ENCODE peak calls at places on chromosomes 16 and 17, in seven cellular contexts. One of them, this sample, is unnamed.

GRCh38 chr17:50661795-50662391 is 27.2 kb downstream of the ABCC3 start:
- DNase-seq in stimulated activated CD4-positive, alpha-beta T cell treated with anti-CD3 and anti-CD28 coated beads, Interleukin-1b, Interleukin-23, amount 100 ng/mL, for 1 hour: no peak
- DNase-seq in skeletal muscle cell: peak
- DNase-seq in NCI-H2081: no peak
- DNase-seq in iris pigment epithelial cell: peak
- DNase-seq in neural progenitor cell: no peak
- DNase-seq in D341Med: no peak
- DNase-seq in this sample: peak

GRCh38 chr17:70205386-70205785 is 36.1 kb downstream of the KCNJ2 start:
- DNase-seq in NCI-H2081: no peak
- DNase-seq in skeletal muscle cell: no peak
- DNase-seq in stimulated activated CD4-positive, alpha-beta T cell treated with anti-CD3 and anti-CD28 coated beads, Interleukin-1b, Interleukin-23, amount 100 ng/mL, for 1 hour: no peak
- DNase-seq in neural progenitor cell: no peak
- DNase-seq in iris pigment epithelial cell: no peak
- DNase-seq in D341Med: no peak
- DNase-seq in this sample: no peak

GRCh38 chr17:42817866-42818265 is 6.2 kb downstream of the BECN1 start:
- DNase-seq in neural progenitor cell: no peak
- DNase-seq in skeletal muscle cell: no peak
- DNase-seq in iris pigment epithelial cell: peak
- DNase-seq in stimulated activated CD4-positive, alpha-beta T cell treated with anti-CD3 and anti-CD28 coated beads, Interleukin-1b, Interleukin-23, amount 100 ng/mL, for 1 hour: no peak
- DNase-seq in NCI-H2081: no peak
- DNase-seq in D341Med: no peak
- DNase-seq in this sample: no peak

GRCh38 chr17:60387666-60388065 is 4.3 kb downstream of the USP32 start:
- DNase-seq in neural progenitor cell: no peak
- DNase-seq in NCI-H2081: no peak
- DNase-seq in skeletal muscle cell: no peak
- DNase-seq in stimulated activated CD4-positive, alpha-beta T cell treated with anti-CD3 and anti-CD28 coated beads, Interleukin-1b, Interleukin-23, amount 100 ng/mL, for 1 hour: no peak
- DNase-seq in D341Med: no peak
- DNase-seq in iris pigment epithelial cell: no peak
- DNase-seq in this sample: no peak

GRCh38 chr16:12584488-12585233 is 219.0 kb downstream of the CPPED1 start:
- DNase-seq in D341Med: no peak
- DNase-seq in neural progenitor cell: no peak
- DNase-seq in stimulated activated CD4-positive, alpha-beta T cell treated with anti-CD3 and anti-CD28 coated beads, Interleukin-1b, Interleukin-23, amount 100 ng/mL, for 1 hour: no peak
- DNase-seq in NCI-H2081: no peak
- DNase-seq in iris pigment epithelial cell: no peak
- DNase-seq in skeletal muscle cell: no peak
- DNase-seq in this sample: no peak

GRCh38 chr17:4956493-4957061 is 5.7 kb downstream of the ENO3 start:
- DNase-seq in skeletal muscle cell: no peak
- DNase-seq in NCI-H2081: no peak
- DNase-seq in stimulated activated CD4-positive, alpha-beta T cell treated with anti-CD3 and anti-CD28 coated beads, Interleukin-1b, Interleukin-23, amount 100 ng/mL, for 1 hour: no peak
- DNase-seq in D341Med: no peak
- DNase-seq in neural progenitor cell: peak
- DNase-seq in iris pigment epithelial cell: no peak
- DNase-seq in this sample: no peak

GRCh38 chr17:6823011-6823442 is 8.5 kb downstream of the TEKT1 start:
- DNase-seq in iris pigment epithelial cell: peak
- DNase-seq in stimulated activated CD4-positive, alpha-beta T cell treated with anti-CD3 and anti-CD28 coated beads, Interleukin-1b, Interleukin-23, amount 100 ng/mL, for 1 hour: no peak
- DNase-seq in neural progenitor cell: no peak
- DNase-seq in skeletal muscle cell: peak
- DNase-seq in D341Med: no peak
- DNase-seq in NCI-H2081: no peak
- DNase-seq in this sample: no peak

GRCh38 chr17:19723967-19724366 is 7.6 kb upstream of the SLC47A2 start:
- DNase-seq in iris pigment epithelial cell: no peak
- DNase-seq in skeletal muscle cell: no peak
- DNase-seq in stimulated activated CD4-positive, alpha-beta T cell treated with anti-CD3 and anti-CD28 coated beads, Interleukin-1b, Interleukin-23, amount 100 ng/mL, for 1 hour: no peak
- DNase-seq in NCI-H2081: no peak
- DNase-seq in D341Med: no peak
- DNase-seq in neural progenitor cell: no peak
- DNase-seq in this sample: no peak

GRCh38 chr17:56785396-56785795 is 48.3 kb downstream of the C17orf67 start:
- DNase-seq in stimulated activated CD4-positive, alpha-beta T cell treated with anti-CD3 and anti-CD28 coated beads, Interleukin-1b, Interleukin-23, amount 100 ng/mL, for 1 hour: no peak
- DNase-seq in D341Med: no peak
- DNase-seq in NCI-H2081: no peak
- DNase-seq in neural progenitor cell: no peak
- DNase-seq in skeletal muscle cell: no peak
- DNase-seq in iris pigment epithelial cell: peak
- DNase-seq in this sample: no peak

GRCh38 chr17:81412490-81413093 is 17.3 kb downstream of the BAHCC1 start:
- DNase-seq in neural progenitor cell: no peak
- DNase-seq in iris pigment epithelial cell: peak
- DNase-seq in stimulated activated CD4-positive, alpha-beta T cell treated with anti-CD3 and anti-CD28 coated beads, Interleukin-1b, Interleukin-23, amount 100 ng/mL, for 1 hour: peak
- DNase-seq in skeletal muscle cell: no peak
- DNase-seq in NCI-H2081: no peak
- DNase-seq in D341Med: no peak
- DNase-seq in this sample: no peak

GRCh38 chr16:4831616-4832015 is 15.5 kb downstream of the GLYR1 start:
- DNase-seq in stimulated activated CD4-positive, alpha-beta T cell treated with anti-CD3 and anti-CD28 coated beads, Interleukin-1b, Interleukin-23, amount 100 ng/mL, for 1 hour: no peak
- DNase-seq in iris pigment epithelial cell: no peak
- DNase-seq in skeletal muscle cell: no peak
- DNase-seq in neural progenitor cell: no peak
- DNase-seq in D341Med: no peak
- DNase-seq in NCI-H2081: no peak
- DNase-seq in this sample: no peak

GRCh38 chr16:30184430-30185140 is 1.2 kb downstream of the CORO1A start:
- DNase-seq in iris pigment epithelial cell: no peak
- DNase-seq in D341Med: peak
- DNase-seq in stimulated activated CD4-positive, alpha-beta T cell treated with anti-CD3 and anti-CD28 coated beads, Interleukin-1b, Interleukin-23, amount 100 ng/mL, for 1 hour: no peak
- DNase-seq in NCI-H2081: peak
- DNase-seq in neural progenitor cell: no peak
- DNase-seq in skeletal muscle cell: no peak
- DNase-seq in this sample: peak

GRCh38 chr17:43418441-43419374 is 19.9 kb downstream of the ARL4D start:
- DNase-seq in iris pigment epithelial cell: peak
- DNase-seq in NCI-H2081: peak
- DNase-seq in skeletal muscle cell: peak
- DNase-seq in neural progenitor cell: peak
- DNase-seq in stimulated activated CD4-positive, alpha-beta T cell treated with anti-CD3 and anti-CD28 coated beads, Interleukin-1b, Interleukin-23, amount 100 ng/mL, for 1 hour: no peak
- DNase-seq in D341Med: peak
- DNase-seq in this sample: peak

GRCh38 chr16:55333690-55334089 is 9.7 kb downstream of the IRX6 start:
- DNase-seq in stimulated activated CD4-positive, alpha-beta T cell treated with anti-CD3 and anti-CD28 coated beads, Interleukin-1b, Interleukin-23, amount 100 ng/mL, for 1 hour: no peak
- DNase-seq in iris pigment epithelial cell: no peak
- DNase-seq in neural progenitor cell: no peak
- DNase-seq in skeletal muscle cell: no peak
- DNase-seq in NCI-H2081: no peak
- DNase-seq in D341Med: no peak
- DNase-seq in this sample: no peak

GRCh38 chr16:87201052-87201451 is 116.1 kb downstream of the C16orf95 start:
- DNase-seq in NCI-H2081: no peak
- DNase-seq in skeletal muscle cell: peak
- DNase-seq in D341Med: no peak
- DNase-seq in neural progenitor cell: no peak
- DNase-seq in stimulated activated CD4-positive, alpha-beta T cell treated with anti-CD3 and anti-CD28 coated beads, Interleukin-1b, Interleukin-23, amount 100 ng/mL, for 1 hour: no peak
- DNase-seq in iris pigment epithelial cell: peak
- DNase-seq in this sample: no peak

GRCh38 chr16:35560637-35560984 is 2101.2 kb downstream of the TP53TG3F start:
- DNase-seq in iris pigment epithelial cell: no peak
- DNase-seq in stimulated activated CD4-positive, alpha-beta T cell treated with anti-CD3 and anti-CD28 coated beads, Interleukin-1b, Interleukin-23, amount 100 ng/mL, for 1 hour: no peak
- DNase-seq in skeletal muscle cell: no peak
- DNase-seq in NCI-H2081: no peak
- DNase-seq in neural progenitor cell: no peak
- DNase-seq in D341Med: no peak
- DNase-seq in this sample: no peak

GRCh38 chr16:68685685-68686478 is 40.8 kb downstream of the CDH3 start:
- DNase-seq in neural progenitor cell: no peak
- DNase-seq in NCI-H2081: no peak
- DNase-seq in stimulated activated CD4-positive, alpha-beta T cell treated with anti-CD3 and anti-CD28 coated beads, Interleukin-1b, Interleukin-23, amount 100 ng/mL, for 1 hour: no peak
- DNase-seq in D341Med: no peak
- DNase-seq in iris pigment epithelial cell: no peak
- DNase-seq in skeletal muscle cell: no peak
- DNase-seq in this sample: no peak

GRCh38 chr16:19980866-19981265 is 92.8 kb downstream of the GPR139 start:
- DNase-seq in D341Med: no peak
- DNase-seq in skeletal muscle cell: no peak
- DNase-seq in NCI-H2081: no peak
- DNase-seq in stimulated activated CD4-positive, alpha-beta T cell treated with anti-CD3 and anti-CD28 coated beads, Interleukin-1b, Interleukin-23, amount 100 ng/mL, for 1 hour: no peak
- DNase-seq in iris pigment epithelial cell: peak
- DNase-seq in neural progenitor cell: peak
- DNase-seq in this sample: no peak

GRCh38 chr17:32483451-32484019 is 3.3 kb upstream of the CDK5R1 start:
- DNase-seq in NCI-H2081: peak
- DNase-seq in D341Med: peak
- DNase-seq in skeletal muscle cell: peak
- DNase-seq in stimulated activated CD4-positive, alpha-beta T cell treated with anti-CD3 and anti-CD28 coated beads, Interleukin-1b, Interleukin-23, amount 100 ng/mL, for 1 hour: no peak
- DNase-seq in iris pigment epithelial cell: peak
- DNase-seq in neural progenitor cell: peak
- DNase-seq in this sample: peak

GRCh38 chr16:90031931-90032663 is 12.8 kb upstream of the DBNDD1 start:
- DNase-seq in neural progenitor cell: no peak
- DNase-seq in stimulated activated CD4-positive, alpha-beta T cell treated with anti-CD3 and anti-CD28 coated beads, Interleukin-1b, Interleukin-23, amount 100 ng/mL, for 1 hour: no peak
- DNase-seq in D341Med: no peak
- DNase-seq in skeletal muscle cell: no peak
- DNase-seq in iris pigment epithelial cell: peak
- DNase-seq in NCI-H2081: no peak
- DNase-seq in this sample: no peak

GRCh38 chr16:79826732-79827514 is 226.4 kb upstream of the MAF start:
- DNase-seq in skeletal muscle cell: peak
- DNase-seq in stimulated activated CD4-positive, alpha-beta T cell treated with anti-CD3 and anti-CD28 coated beads, Interleukin-1b, Interleukin-23, amount 100 ng/mL, for 1 hour: no peak
- DNase-seq in iris pigment epithelial cell: no peak
- DNase-seq in NCI-H2081: no peak
- DNase-seq in neural progenitor cell: no peak
- DNase-seq in D341Med: no peak
- DNase-seq in this sample: no peak

GRCh38 chr16:89155184-89155679 is 16.3 kb upstream of the CDH15 start:
- DNase-seq in skeletal muscle cell: peak
- DNase-seq in NCI-H2081: no peak
- DNase-seq in neural progenitor cell: no peak
- DNase-seq in iris pigment epithelial cell: peak
- DNase-seq in D341Med: no peak
- DNase-seq in stimulated activated CD4-positive, alpha-beta T cell treated with anti-CD3 and anti-CD28 coated beads, Interleukin-1b, Interleukin-23, amount 100 ng/mL, for 1 hour: no peak
- DNase-seq in this sample: no peak